ENCODE peak calls at places on chromosomes 12 and 14, in four cellular contexts. One of them, this sample, is unnamed.

GRCh38 chr14:70771781-70772212 is 37.5 kb downstream of the MAP3K9 start:
- DNase-seq in fibroblast of lung: peak; percentile 42
- DNase-seq in HepG2: no peak
- DNase-seq in GM12878: no peak
- DNase-seq in this sample: no peak

GRCh38 chr14:94267352-94267751 is 25.7 kb downstream of the SERPINA10 start:
- DNase-seq in fibroblast of lung: no peak
- DNase-seq in GM12878: no peak
- DNase-seq in HepG2: no peak
- DNase-seq in this sample: no peak

GRCh38 chr12:57718641-57719528 is 19.7 kb downstream of the AGAP2 start:
- DNase-seq in GM12878: no peak
- DNase-seq in fibroblast of lung: no peak
- DNase-seq in HepG2: no peak
- DNase-seq in this sample: no peak

GRCh38 chr12:20212658-20213387 is 155.5 kb upstream of the PDE3A start:
- DNase-seq in HepG2: no peak
- DNase-seq in GM12878: no peak
- DNase-seq in fibroblast of lung: peak; percentile 99
- DNase-seq in this sample: no peak

GRCh38 chr12:104357431-104357952 is 54.0 kb downstream of the EID3 start:
- DNase-seq in HepG2: no peak
- DNase-seq in fibroblast of lung: peak; percentile 50
- DNase-seq in GM12878: no peak
- DNase-seq in this sample: no peak

GRCh38 chr12:97167598-97167997 is 260.5 kb downstream of the NEDD1 start:
- DNase-seq in fibroblast of lung: peak; percentile 90
- DNase-seq in HepG2: no peak
- DNase-seq in GM12878: no peak
- DNase-seq in this sample: no peak

GRCh38 chr12:100058482-100059029 is 73.8 kb upstream of the ANKS1B start:
- DNase-seq in fibroblast of lung: peak; percentile 97
- DNase-seq in GM12878: no peak
- DNase-seq in HepG2: no peak
- DNase-seq in this sample: no peak

GRCh38 chr12:24562761-24563392 is 386.0 kb downstream of the BCAT1 start:
- DNase-seq in HepG2: no peak
- DNase-seq in fibroblast of lung: peak; percentile 52
- DNase-seq in GM12878: no peak
- DNase-seq in this sample: no peak

GRCh38 chr12:98352218-98352811 is 163.1 kb upstream of the TMPO start:
- DNase-seq in GM12878: no peak
- DNase-seq in HepG2: peak; percentile 10
- DNase-seq in fibroblast of lung: peak; percentile 99
- DNase-seq in this sample: no peak

GRCh38 chr14:91009501-91010152 is 50.8 kb downstream of the RPS6KA5 start:
- DNase-seq in fibroblast of lung: no peak
- DNase-seq in GM12878: peak; percentile 85
- DNase-seq in HepG2: no peak
- DNase-seq in this sample: no peak

GRCh38 chr12:96249196-96250118 is 55.3 kb downstream of the ELK3 start:
- DNase-seq in fibroblast of lung: peak; percentile 64
- DNase-seq in GM12878: no peak
- DNase-seq in HepG2: no peak
- DNase-seq in this sample: no peak

GRCh38 chr12:132827763-132828703 is 636 bp downstream of the GOLGA3 start:
- DNase-seq in GM12878: no peak
- DNase-seq in fibroblast of lung: peak; percentile 85
- DNase-seq in HepG2: peak; percentile 28
- DNase-seq in this sample: peak; percentile 25

GRCh38 chr14:53412819-53413664 is 259.9 kb upstream of the DDHD1 start:
- DNase-seq in GM12878: no peak
- DNase-seq in fibroblast of lung: no peak
- DNase-seq in HepG2: peak; percentile 30
- DNase-seq in this sample: peak; percentile 13

GRCh38 chr12:127548123-127548553 is 718.8 kb upstream of the TMEM132C start:
- DNase-seq in GM12878: no peak
- DNase-seq in HepG2: no peak
- DNase-seq in fibroblast of lung: peak; percentile 93
- DNase-seq in this sample: no peak

DNA sequence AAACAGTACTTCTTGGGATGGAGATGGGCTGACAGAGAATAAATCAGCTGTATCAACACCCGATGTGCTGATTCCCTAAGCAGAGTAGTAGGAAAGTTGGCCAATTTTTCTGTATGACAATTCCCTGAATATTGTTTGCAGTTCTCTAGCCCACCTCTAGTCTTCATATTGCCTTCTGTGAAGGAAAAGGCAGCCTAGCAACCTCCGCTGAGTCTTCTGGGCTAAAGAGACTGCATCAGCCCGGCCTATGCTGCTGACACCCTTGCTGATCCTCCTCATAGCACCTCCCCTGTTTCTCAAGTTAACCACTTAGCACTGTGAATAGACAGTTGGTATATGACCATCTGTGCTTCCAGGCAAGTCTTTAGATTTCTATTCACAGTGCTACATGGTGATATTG is 161.1 kb upstream of the EGLN3 start:
- DNase-seq in fibroblast of lung: no peak
- DNase-seq in HepG2: no peak
- DNase-seq in GM12878: no peak
- DNase-seq in this sample: no peak
- TF ChIP-seq CTCF in fibroblast of lung: no peak
- TF ChIP-seq CTCF in HepG2: no peak
- TF ChIP-seq CTCF in GM12878: no peak
- TF ChIP-seq CTCF in this sample: peak; percentile 15

GRCh38 chr12:113479193-113479577 is 7.5 kb upstream of the LHX5 start:
- DNase-seq in GM12878: no peak
- DNase-seq in HepG2: no peak
- DNase-seq in fibroblast of lung: no peak
- DNase-seq in this sample: no peak
- TF ChIP-seq EZH2 in GM12878: no peak
- TF ChIP-seq EZH2 in HepG2: no peak
- TF ChIP-seq EZH2 in fibroblast of lung: no peak
- TF ChIP-seq EZH2 in this sample: no peak

GRCh38 chr14:89214221-89214965 is 202.6 kb downstream of the FOXN3 start:
- DNase-seq in HepG2: peak; percentile 86
- DNase-seq in GM12878: no peak
- DNase-seq in fibroblast of lung: peak; percentile 17
- DNase-seq in this sample: no peak
- TF ChIP-seq CTCF in HepG2: peak; percentile 56
- TF ChIP-seq CTCF in GM12878: no peak
- TF ChIP-seq CTCF in fibroblast of lung: no peak
- TF ChIP-seq CTCF in this sample: no peak

GRCh38 chr12:114696443-114697245 is 12.7 kb upstream of the TBX3 start:
- DNase-seq in fibroblast of lung: no peak
- DNase-seq in GM12878: no peak
- DNase-seq in HepG2: no peak
- DNase-seq in this sample: no peak

GRCh38 chr12:114695305-114695592 is 11.3 kb upstream of the TBX3 start:
- DNase-seq in HepG2: no peak
- DNase-seq in fibroblast of lung: no peak
- DNase-seq in GM12878: no peak
- DNase-seq in this sample: no peak

GRCh38 chr12:114692558-114693531 is 8.9 kb upstream of the TBX3 start:
- DNase-seq in HepG2: no peak
- DNase-seq in fibroblast of lung: no peak
- DNase-seq in GM12878: no peak
- DNase-seq in this sample: no peak

GRCh38 chr12:114693532-114693931 is 9.6 kb upstream of the TBX3 start:
- DNase-seq in HepG2: no peak
- DNase-seq in fibroblast of lung: no peak
- DNase-seq in GM12878: no peak
- DNase-seq in this sample: no peak

DNA sequence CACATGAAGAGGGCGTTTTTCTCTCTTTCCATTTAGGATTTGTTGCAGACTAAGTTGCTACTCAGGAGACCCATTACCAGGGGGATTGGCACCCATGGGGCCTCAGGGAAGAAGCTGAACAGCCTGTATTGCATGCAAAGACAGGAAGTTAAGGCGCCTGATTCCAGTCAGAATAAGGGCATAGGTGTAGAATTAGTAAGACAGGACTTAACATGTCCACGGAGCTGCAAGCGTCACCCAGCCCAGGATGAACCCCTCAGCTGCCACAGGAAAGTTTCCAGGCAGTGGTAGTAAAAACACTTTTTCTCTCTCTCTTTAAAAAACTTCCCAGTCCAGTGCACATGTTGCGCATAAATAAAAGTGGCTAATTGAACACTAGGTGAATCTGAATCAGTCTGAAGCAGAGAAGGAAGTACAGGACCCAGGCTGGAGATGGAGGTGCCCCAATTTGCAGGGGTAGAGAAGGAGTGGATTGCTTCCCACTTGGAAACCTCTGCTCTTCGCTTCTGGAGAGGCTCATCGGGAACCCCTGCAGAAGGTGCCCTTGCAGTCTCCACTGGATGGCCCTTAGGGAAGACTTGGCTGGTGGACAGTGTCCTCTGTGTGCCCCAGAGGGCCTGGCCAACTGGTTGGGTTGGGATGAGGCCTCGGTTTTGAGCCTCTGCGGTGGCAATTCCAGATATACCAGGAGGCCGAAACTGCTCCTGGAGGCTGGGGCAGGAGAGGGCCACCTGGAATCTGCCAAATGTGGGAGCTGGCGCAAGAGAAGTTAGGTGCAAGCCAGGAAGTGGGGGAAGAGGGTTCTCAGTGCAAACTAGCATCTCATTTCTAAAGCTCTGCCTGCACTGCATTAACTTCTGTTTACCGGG is 10.7 kb upstream of the TBX3 start:
- DNase-seq in HepG2: no peak
- DNase-seq in GM12878: no peak
- DNase-seq in fibroblast of lung: no peak
- DNase-seq in this sample: no peak
- TF ChIP-seq EZH2 in HepG2: no peak
- TF ChIP-seq EZH2 in GM12878: no peak
- TF ChIP-seq EZH2 in fibroblast of lung: no peak
- TF ChIP-seq EZH2 in this sample: no peak

DNA sequence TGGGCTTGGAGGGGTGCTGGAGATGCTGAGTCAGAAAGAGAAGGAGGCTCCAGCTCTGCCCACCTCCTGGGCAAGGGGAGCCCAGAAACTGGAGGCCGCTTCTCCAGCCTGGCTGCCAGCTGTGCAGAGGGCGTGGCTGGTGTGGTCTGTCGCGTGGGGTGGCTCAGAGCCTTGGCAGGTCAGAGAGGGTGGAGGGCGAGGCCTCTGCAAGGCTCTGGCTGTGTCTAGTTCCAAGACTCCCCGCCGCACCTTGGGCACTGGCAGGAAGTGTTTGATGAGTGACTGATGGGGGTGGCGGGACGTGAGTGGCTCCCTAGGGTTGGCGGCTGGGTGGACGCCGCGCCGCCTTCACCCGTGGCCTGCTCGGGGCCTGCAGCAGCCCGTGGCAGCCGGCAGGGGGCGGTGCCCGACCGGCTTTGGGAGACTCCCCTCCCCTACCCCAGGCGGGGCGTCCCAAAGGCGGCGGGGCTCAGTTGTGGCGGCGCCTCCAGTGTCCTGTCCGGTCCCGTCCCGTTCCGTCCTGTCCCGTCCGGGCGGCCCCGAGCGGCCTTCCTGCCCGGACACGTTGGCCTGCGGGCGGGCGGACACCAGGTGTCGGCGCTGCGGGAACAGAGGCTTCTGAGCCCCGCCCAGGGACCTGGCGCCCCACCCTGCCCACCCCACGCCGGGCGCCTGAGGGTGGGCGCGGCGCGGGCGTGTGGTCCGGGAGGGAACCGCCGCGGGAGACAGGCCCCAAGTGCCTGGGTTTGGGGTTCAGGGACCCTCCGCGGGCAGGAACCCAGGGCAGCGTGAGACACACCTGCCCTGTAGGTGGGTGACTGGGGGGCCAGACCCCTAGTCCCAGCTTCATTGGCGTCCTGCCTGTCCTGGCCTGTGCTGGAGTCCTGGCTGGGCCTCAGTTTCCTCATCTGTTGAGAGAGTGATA is 39.7 kb downstream of the KRT80 start:
- DNase-seq in fibroblast of lung: peak; percentile 47
- DNase-seq in GM12878: no peak
- DNase-seq in HepG2: no peak
- DNase-seq in this sample: no peak
- TF ChIP-seq CTCF in fibroblast of lung: peak; percentile 68
- TF ChIP-seq CTCF in GM12878: peak; percentile 53
- TF ChIP-seq CTCF in HepG2: peak; percentile 49
- TF ChIP-seq CTCF in this sample: no peak

DNA sequence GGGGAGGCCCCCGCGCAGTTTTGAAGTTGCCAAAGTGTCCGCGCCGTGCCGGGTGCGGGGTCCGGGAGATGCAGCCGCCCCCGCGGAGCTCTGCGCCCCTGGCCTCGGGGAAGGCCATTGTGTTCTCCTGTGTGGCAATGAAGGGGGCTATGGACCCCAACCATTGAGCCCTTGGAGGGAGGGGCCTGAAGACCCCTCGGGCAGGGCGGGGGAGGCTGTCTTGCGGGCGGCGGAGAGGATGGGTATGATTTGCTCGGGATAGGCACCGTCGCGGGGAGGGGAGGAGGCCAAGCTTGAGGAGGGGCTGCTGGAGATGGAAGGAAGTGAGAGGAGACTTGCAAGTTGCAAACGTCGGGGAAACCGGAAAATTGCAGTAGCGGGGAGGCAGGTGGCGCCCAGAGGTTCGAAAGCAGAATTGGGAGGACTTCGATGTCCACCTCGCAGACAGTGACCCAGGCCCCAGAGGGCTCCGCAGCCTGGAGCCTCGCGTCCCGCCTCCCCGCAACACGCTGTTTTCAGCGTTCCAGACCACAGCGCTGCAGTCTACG is 25.4 kb downstream of the BCL11B start:
- DNase-seq in HepG2: no peak
- DNase-seq in GM12878: no peak
- DNase-seq in fibroblast of lung: no peak
- DNase-seq in this sample: no peak
- TF ChIP-seq EZH2 in HepG2: peak; percentile 51
- TF ChIP-seq EZH2 in GM12878: no peak
- TF ChIP-seq EZH2 in fibroblast of lung: no peak
- TF ChIP-seq EZH2 in this sample: no peak

DNA sequence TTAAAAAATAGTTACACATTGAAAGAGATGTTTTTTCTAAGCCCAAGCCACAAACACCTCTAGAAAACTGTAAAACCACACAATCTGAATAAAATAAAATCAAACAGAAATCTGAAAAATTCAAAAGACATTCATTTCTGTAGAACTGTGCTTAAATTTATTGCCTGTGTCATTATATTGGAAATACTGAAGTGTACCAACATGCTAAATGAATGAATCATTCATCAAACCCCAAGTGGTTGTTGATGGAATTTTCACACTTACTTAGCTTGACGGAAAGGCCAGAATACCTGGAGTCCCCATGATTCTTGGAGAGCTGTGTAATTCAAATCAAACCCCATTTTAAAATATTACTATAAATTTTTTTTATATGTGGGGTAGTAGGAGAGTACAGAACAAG is 2.7 kb downstream of the KITLG start:
- DNase-seq in HepG2: no peak
- DNase-seq in GM12878: no peak
- DNase-seq in fibroblast of lung: peak; percentile 66
- DNase-seq in this sample: no peak
- TF ChIP-seq CTCF in HepG2: no peak
- TF ChIP-seq CTCF in GM12878: no peak
- TF ChIP-seq CTCF in fibroblast of lung: no peak
- TF ChIP-seq CTCF in this sample: no peak

GRCh38 chr14:69567563-69567962 is 7.1 kb downstream of the CCDC177 start:
- DNase-seq in HepG2: no peak
- DNase-seq in GM12878: no peak
- DNase-seq in fibroblast of lung: no peak
- DNase-seq in this sample: no peak
- TF ChIP-seq EZH2 in HepG2: no peak
- TF ChIP-seq EZH2 in GM12878: no peak
- TF ChIP-seq EZH2 in fibroblast of lung: no peak
- TF ChIP-seq EZH2 in this sample: no peak